ENCODE peak calls at places on chromosomes 4 and X, in four cellular contexts. I, E, M and W are unnamed samples.

GRCh38 chrX:13064599-13065143 is 20.3 kb upstream of the FAM9C start:
- DNase-seq in M (no peak), E (no peak), I (no peak), W (peak)

GRCh38 chrX:50067435-50068292 is 133.1 kb downstream of the AKAP4 start:
- DNase-seq in I (no peak), E (peak), M (no peak), W (peak)

GRCh38 chr4:16021804-16022560 is 59.0 kb upstream of the FGFBP2 start:
- DNase-seq in I (no peak), M (no peak), E (no peak), W (no peak)

GRCh38 chr4:87865960-87866598 is 33.3 kb downstream of the MEPE start:
- DNase-seq in E (peak), I (no peak), M (no peak), W (peak)

GRCh38 chr4:138567696-138568095 is 325.5 kb upstream of the SLC7A11 start:
- DNase-seq in I (no peak), M (no peak), E (no peak), W (no peak)

GRCh38 chrX:1591102-1591862 is at the start of gene AKAP17A:
- DNase-seq in E (peak), M (peak), I (peak), W (peak)

GRCh38 chrX:29172880-29173279 is 585.6 kb downstream of the IL1RAPL1 start:
- DNase-seq in E (no peak), I (no peak), M (no peak), W (no peak)

GRCh38 chr4:186015212-186015817 is 53.6 kb upstream of the TLR3 start:
- DNase-seq in E (no peak), I (no peak), M (no peak), W (no peak)

GRCh38 chr4:123671633-123672404 is 275.2 kb downstream of the SPRY1 start:
- DNase-seq in I (no peak), M (no peak), E (no peak), W (no peak)

GRCh38 chrX:39875834-39876625 is 221.7 kb downstream of the BCOR start:
- DNase-seq in I (no peak), E (no peak), M (no peak), W (no peak)